ENCODE peak calls at places on chromosomes 7 and 10, in seven cellular contexts. V is CD4-positive, alpha-beta T cell; N is stimulated activated CD8-positive, alpha-beta memory T cell treated with anti-CD3 and anti-CD28 coated beads, Interleukin-2, amount 100 ng/mL, for 48 hours; T is choroid plexus epithelial cell; U is stomach; J is MCF 10A; Q is NCI-H1930. E is an unnamed sample.

GRCh38 chr10:117130862-117131389 is 7.1 kb downstream of the VAX1 start:
- DNase-seq in V (no peak), N (no peak), T (no peak), U (no peak), J (no peak), Q (no peak), E (no peak)

GRCh38 chr10:124596914-124597676 is 135.5 kb downstream of the LHPP start:
- DNase-seq in V (no peak), N (no peak), T (no peak), U (no peak), J (no peak), Q (no peak), E (no peak)

GRCh38 chr10:62817120-62817762 is 1.1 kb upstream of the EGR2 start:
- DNase-seq in V (peak), N (peak), T (no peak), U (no peak), J (peak), Q (no peak), E (no peak)

GRCh38 chr10:86265236-86265876 is 101.2 kb downstream of the GRID1 start:
- DNase-seq in V (no peak), N (no peak), T (no peak), U (no peak), J (no peak), Q (no peak), E (no peak)

GRCh38 chr7:36273836-36274235 is 115.8 kb upstream of the ANLN start:
- DNase-seq in V (no peak), N (no peak), T (no peak), U (no peak), J (no peak), Q (no peak), E (no peak)

GRCh38 chr7:43138710-43139601 is 26.5 kb downstream of the HECW1 start:
- DNase-seq in V (no peak), N (no peak), T (peak), U (no peak), J (no peak), Q (no peak), E (peak)

GRCh38 chr7:8217200-8218068 is 44.5 kb downstream of the ICA1 start:
- DNase-seq in V (no peak), N (no peak), T (peak), U (no peak), J (peak), Q (peak), E (peak)

GRCh38 chr7:80330434-80330833 is 181.4 kb downstream of the GNAT3 start:
- DNase-seq in V (no peak), N (no peak), T (peak), U (no peak), J (no peak), Q (no peak), E (peak)

GRCh38 chr7:28623863-28624262 is 211.5 kb downstream of the CREB5 start:
- DNase-seq in V (no peak), N (no peak), T (peak), U (no peak), J (peak), Q (no peak), E (peak)

GRCh38 chr7:105906690-105907089 is 30.3 kb upstream of the ATXN7L1 start:
- DNase-seq in V (no peak), N (no peak), T (no peak), U (no peak), J (peak), Q (no peak), E (peak)

GRCh38 chr10:132704008-132704814 is 81.7 kb downstream of the NKX6-2 start:
- DNase-seq in V (no peak), N (no peak), T (no peak), U (no peak), J (no peak), Q (no peak), E (no peak)

GRCh38 chr10:61629594-61629993 is 33.1 kb upstream of the CABCOCO1 start:
- DNase-seq in V (no peak), N (no peak), T (no peak), U (no peak), J (no peak), Q (no peak), E (no peak)

GRCh38 chr10:70809726-70810125 is 6.0 kb upstream of the SGPL1 start:
- DNase-seq in V (no peak), N (no peak), T (peak), U (no peak), J (no peak), Q (no peak), E (no peak)

GRCh38 chr10:64506963-64507362 is 985.8 kb downstream of the REEP3 start:
- DNase-seq in V (no peak), N (no peak), T (no peak), U (no peak), J (no peak), Q (no peak), E (no peak)

GRCh38 chr10:76902949-76903348 is 734.7 kb downstream of the KCNMA1 start:
- DNase-seq in V (no peak), N (no peak), T (peak), U (no peak), J (peak), Q (no peak), E (peak)

GRCh38 chr10:132578287-132578951 is 40.8 kb downstream of the INPP5A start:
- DNase-seq in V (no peak), N (no peak), T (no peak), U (no peak), J (no peak), Q (no peak), E (no peak)

GRCh38 chr7:25105911-25106310 is 19.1 kb downstream of the CYCS start:
- DNase-seq in V (no peak), N (no peak), T (no peak), U (no peak), J (no peak), Q (no peak), E (no peak)

GRCh38 chr7:158824028-158824427 is 5.3 kb downstream of the ESYT2 start:
- DNase-seq in V (no peak), N (no peak), T (no peak), U (no peak), J (no peak), Q (no peak), E (no peak)

GRCh38 chr7:36348256-36348655 is 41.4 kb upstream of the ANLN start:
- DNase-seq in V (no peak), N (no peak), T (peak), U (no peak), J (peak), Q (no peak), E (peak)

GRCh38 chr7:26307226-26307625 is 15.6 kb downstream of the SNX10 start:
- DNase-seq in V (no peak), N (no peak), T (peak), U (no peak), J (peak), Q (no peak), E (peak)

GRCh38 chr7:38535013-38535412 is 96.2 kb downstream of the AMPH start:
- DNase-seq in V (no peak), N (no peak), T (no peak), U (no peak), J (no peak), Q (no peak), E (no peak)

GRCh38 chr7:93147358-93147757 is 827 bp downstream of the SAMD9L start:
- DNase-seq in V (peak), N (peak), T (peak), U (peak), J (peak), Q (no peak), E (peak)

GRCh38 chr10:89643431-89643811 is 1.6 kb downstream of the PANK1 start:
- DNase-seq in V (no peak), N (no peak), T (no peak), U (no peak), J (no peak), Q (no peak), E (no peak)

GRCh38 chr7:77235280-77235679 is 35.7 kb upstream of the FGL2 start:
- DNase-seq in V (no peak), N (no peak), T (peak), U (no peak), J (no peak), Q (no peak), E (peak)

GRCh38 chr10:105063796-105064195 is 422.7 kb downstream of the SORCS3 start:
- DNase-seq in V (no peak), N (no peak), T (peak), U (peak), J (peak), Q (no peak), E (peak)